ENCODE peak calls at places on chromosomes 4 and X, in ten cellular contexts. Z is cardiac muscle cell, N is endodermal cell, L is K562, I is AG04450, P is WTC11, R is upper lobe of right lung, T is WERI-Rb-1, O is A549, W is adrenal gland. X is an unnamed sample.

GRCh38 chr4:105474110-105474518 is 252 bp upstream of the PPA2 start:
- DNase-seq in Z (peak), N (no peak), L (no peak), I (peak), P (peak), R (peak), T (no peak), O (no peak), W (peak), X (no peak)

GRCh38 chrX:114450911-114451310 is 133.0 kb upstream of the HTR2C start:
- DNase-seq in Z (no peak), N (no peak), L (no peak), I (no peak), P (no peak), R (no peak), T (no peak), O (no peak), W (no peak), X (no peak)

GRCh38 chr4:84479663-84480062 is 19.4 kb downstream of the NKX6-1 start:
- DNase-seq in Z (no peak), N (no peak), L (no peak), I (no peak), P (peak), R (no peak), T (peak), O (no peak), W (no peak), X (no peak)

GRCh38 chr4:139774759-139775487 is 109.3 kb downstream of the MGST2 start:
- DNase-seq in Z (no peak), N (peak), L (no peak), I (no peak), P (no peak), R (no peak), T (no peak), O (no peak), W (no peak), X (no peak)

GRCh38 chr4:61540944-61541343 is 340.8 kb downstream of the ADGRL3 start:
- DNase-seq in Z (no peak), N (peak), L (no peak), I (no peak), P (no peak), R (no peak), T (no peak), O (peak), W (no peak), X (no peak)

GRCh38 chrX:25523574-25523973 is 507.8 kb upstream of the ARX start:
- DNase-seq in Z (peak), N (peak), L (peak), I (no peak), P (peak), R (no peak), T (peak), O (peak), W (peak), X (peak)

GRCh38 chr4:55791666-55792065 is 27.9 kb upstream of the EXOC1L start:
- DNase-seq in Z (peak), N (no peak), L (no peak), I (no peak), P (no peak), R (no peak), T (no peak), O (no peak), W (no peak), X (no peak)

GRCh38 chrX:47628980-47629379 is 750 bp downstream of the CFP start:
- DNase-seq in Z (no peak), N (peak), L (peak), I (no peak), P (peak), R (no peak), T (no peak), O (no peak), W (no peak), X (no peak)

GRCh38 chr4:119209077-119209476 is 3.4 kb upstream of the USP53 start:
- DNase-seq in Z (peak), N (no peak), L (peak), I (peak), P (no peak), R (no peak), T (no peak), O (peak), W (no peak), X (peak)

GRCh38 chrX:120617996-120618630 is 11.7 kb downstream of the C1GALT1C1 start:
- DNase-seq in Z (no peak), N (no peak), L (no peak), I (no peak), P (no peak), R (no peak), T (no peak), O (no peak), W (no peak), X (no peak)

GRCh38 chrX:152632445-152633097 is 5.1 kb upstream of the GABRQ start:
- DNase-seq in Z (peak), N (peak), L (peak), I (peak), P (peak), R (no peak), T (peak), O (peak), W (peak), X (no peak)
- TF ChIP-seq CTCF in Z (peak), N (peak), L (peak), I (peak), P (peak), R (peak), T (peak), O (peak), W (peak), X (peak)

GRCh38 chr4:142850478-142850877 is 4.4 kb upstream of the INPP4B start:
- DNase-seq in Z (peak), N (no peak), L (no peak), I (no peak), P (no peak), R (no peak), T (peak), O (peak), W (no peak), X (no peak)
- TF ChIP-seq CTCF in Z (peak), N (peak), L (no peak), I (peak), P (peak), R (no peak), T (peak), O (no peak), W (no peak), X (no peak)

GRCh38 chrX:17519349-17519748 is 144.3 kb downstream of the NHS start:
- DNase-seq in Z (peak), N (no peak), L (no peak), I (no peak), P (no peak), R (no peak), T (no peak), O (no peak), W (peak), X (no peak)

GRCh38 chrX:17525762-17526555 is 151.0 kb downstream of the NHS start:
- DNase-seq in Z (peak), N (no peak), L (no peak), I (peak), P (no peak), R (no peak), T (no peak), O (no peak), W (no peak), X (no peak)

GRCh38 chrX:17520206-17520605 is 145.2 kb downstream of the NHS start:
- DNase-seq in Z (no peak), N (no peak), L (no peak), I (no peak), P (no peak), R (no peak), T (no peak), O (no peak), W (no peak), X (no peak)

GRCh38 chrX:17525266-17525665 is 150.3 kb downstream of the NHS start:
- DNase-seq in Z (no peak), N (no peak), L (no peak), I (no peak), P (no peak), R (no peak), T (no peak), O (no peak), W (no peak), X (no peak)

GRCh38 chrX:17521871-17522693 is 147.1 kb downstream of the NHS start:
- DNase-seq in Z (peak), N (peak), L (peak), I (no peak), P (peak), R (no peak), T (no peak), O (peak), W (no peak), X (no peak)
- TF ChIP-seq CTCF in Z (no peak), N (no peak), L (no peak), I (no peak), P (no peak), R (no peak), T (no peak), O (no peak), W (no peak), X (no peak)

GRCh38 chr4:152369903-152370296 is 166.0 kb downstream of the FBXW7 start:
- DNase-seq in Z (no peak), N (no peak), L (no peak), I (no peak), P (no peak), R (no peak), T (no peak), O (no peak), W (no peak), X (no peak)
- TF ChIP-seq CTCF in Z (peak), N (peak), L (no peak), I (peak), P (no peak), R (peak), T (no peak), O (peak), W (peak), X (no peak)

DNA sequence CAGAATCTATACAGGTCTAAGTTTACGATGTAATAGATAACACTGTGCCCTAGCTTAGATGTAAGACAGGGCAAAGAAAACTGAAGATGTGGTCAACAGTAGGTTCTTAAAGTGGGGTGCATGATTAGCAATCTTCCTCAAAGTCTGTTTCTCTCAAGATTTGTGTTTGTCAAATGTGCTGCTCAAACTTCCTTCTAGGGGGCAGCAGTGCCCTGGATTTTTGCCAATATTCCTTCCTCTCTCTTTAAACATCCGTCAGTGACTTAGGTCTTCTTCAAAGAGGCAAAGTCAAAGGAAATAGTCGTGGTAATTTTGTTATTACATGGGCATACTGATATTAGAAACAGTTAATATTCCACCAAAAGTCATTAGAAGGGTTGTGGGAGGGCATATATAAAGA is 4.2 kb upstream of the PDHA2 start:
- DNase-seq in Z (peak), N (peak), L (peak), I (no peak), P (peak), R (no peak), T (peak), O (peak), W (no peak), X (no peak)
- TF ChIP-seq CTCF in Z (peak), N (peak), L (peak), I (no peak), P (no peak), R (peak), T (peak), O (no peak), W (no peak), X (no peak)

GRCh38 chrX:154987940-154988339 is 34.6 kb downstream of the F8 start:
- DNase-seq in Z (no peak), N (no peak), L (no peak), I (no peak), P (no peak), R (no peak), T (no peak), O (no peak), W (no peak), X (no peak)

GRCh38 chrX:154988719-154989118 is 33.8 kb downstream of the F8 start:
- DNase-seq in Z (no peak), N (no peak), L (no peak), I (no peak), P (no peak), R (no peak), T (no peak), O (no peak), W (no peak), X (no peak)

GRCh38 chrX:154991039-154991438 is 31.5 kb downstream of the F8 start:
- DNase-seq in Z (no peak), N (no peak), L (no peak), I (no peak), P (no peak), R (no peak), T (no peak), O (no peak), W (no peak), X (peak)

GRCh38 chrX:154990496-154990895 is 32.0 kb downstream of the F8 start:
- DNase-seq in Z (no peak), N (no peak), L (no peak), I (no peak), P (no peak), R (no peak), T (no peak), O (no peak), W (no peak), X (no peak)

DNA sequence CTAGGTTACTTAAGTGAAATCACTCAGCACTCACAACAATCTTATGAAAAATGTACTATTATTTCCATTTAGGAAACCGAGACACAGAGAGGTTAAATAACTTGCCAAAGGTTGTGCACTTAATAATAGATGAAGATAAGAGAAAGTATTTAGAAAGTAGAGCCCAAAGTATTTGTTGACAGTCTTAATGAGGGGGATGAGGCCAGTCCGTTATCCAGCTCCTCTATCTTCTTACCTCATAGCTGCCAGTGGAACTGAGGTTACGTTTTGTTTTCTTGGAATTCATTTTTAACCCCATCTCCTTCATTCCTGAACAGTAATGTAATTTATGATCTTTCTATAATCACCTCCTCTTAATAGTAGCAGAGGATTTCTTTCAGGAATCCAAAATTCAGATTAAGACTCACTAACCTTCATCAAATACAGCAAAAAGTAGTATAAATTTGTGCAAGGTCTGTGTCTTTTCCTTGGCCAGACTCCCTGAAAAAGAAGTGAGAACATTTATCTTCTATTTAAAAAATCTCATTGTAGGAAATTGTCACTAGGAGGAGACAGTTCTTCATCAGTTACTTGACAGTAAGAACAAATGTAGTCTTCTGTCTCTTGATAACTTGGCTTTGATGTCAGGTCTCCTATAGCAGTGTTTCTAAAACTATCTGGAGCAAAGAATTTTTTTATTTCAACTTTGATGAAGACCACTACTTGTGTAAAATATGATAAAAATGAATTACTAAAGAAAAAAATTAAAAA is 35.5 kb downstream of the F8 start:
- DNase-seq in Z (peak), N (no peak), L (no peak), I (no peak), P (no peak), R (no peak), T (no peak), O (peak), W (no peak), X (no peak)
- TF ChIP-seq CTCF in Z (no peak), N (no peak), L (no peak), I (no peak), P (no peak), R (no peak), T (no peak), O (peak), W (no peak), X (peak)

DNA sequence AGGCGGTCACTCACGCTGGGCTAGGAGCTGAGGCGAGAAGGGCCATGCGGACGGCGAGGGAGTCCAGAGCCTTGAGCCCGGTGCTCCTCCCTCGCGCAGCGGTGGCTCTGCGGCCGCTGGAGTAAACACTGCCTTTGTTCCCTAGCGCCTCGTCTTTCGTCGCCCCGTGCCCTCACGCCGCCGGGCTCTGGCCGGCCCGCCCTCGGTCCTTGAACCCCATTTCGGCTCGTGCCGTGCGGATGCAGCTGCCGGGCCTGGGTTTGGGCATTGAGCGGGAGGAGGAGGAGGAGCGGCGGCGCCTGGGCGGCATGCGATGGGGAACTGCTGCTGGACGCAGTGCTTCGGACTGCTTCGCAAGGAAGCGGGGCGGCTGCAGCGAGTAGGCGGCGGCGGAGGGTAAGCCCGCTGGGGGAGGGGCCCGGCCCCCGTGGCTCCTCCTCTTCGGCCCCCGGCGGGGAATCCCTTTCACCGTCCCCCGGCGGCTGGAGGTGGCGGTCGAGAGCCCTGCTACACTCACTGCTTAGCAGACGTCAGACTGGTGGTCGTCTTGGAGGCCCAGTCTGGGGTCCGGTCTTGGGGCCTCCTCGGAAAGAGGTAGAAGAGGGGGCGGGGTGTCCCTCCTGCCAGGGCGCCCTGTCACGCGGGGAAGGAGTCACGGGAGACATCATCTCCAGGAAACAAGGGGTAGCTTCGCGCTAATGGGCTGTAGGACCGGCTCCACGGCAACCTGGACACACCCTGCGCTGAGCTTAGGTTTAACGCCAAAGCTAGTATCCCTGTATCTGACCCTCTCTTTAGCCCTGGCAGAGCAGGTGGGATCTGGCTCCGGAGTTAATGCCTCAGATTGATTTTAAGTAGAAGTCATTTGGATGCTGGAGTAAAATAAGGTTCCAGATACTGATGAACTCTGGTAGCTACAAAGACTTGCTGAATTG is at the start of gene AP1AR:
- DNase-seq in Z (peak), N (peak), L (peak), I (no peak), P (peak), R (peak), T (peak), O (peak), W (peak), X (peak)
- TF ChIP-seq CTCF in Z (peak), N (peak), L (peak), I (peak), P (no peak), R (peak), T (peak), O (no peak), W (no peak), X (peak)

GRCh38 chrX:74784629-74785028 is 140.6 kb downstream of the NEXMIF start:
- DNase-seq in Z (no peak), N (no peak), L (no peak), I (no peak), P (no peak), R (no peak), T (no peak), O (no peak), W (no peak), X (no peak)

DNA sequence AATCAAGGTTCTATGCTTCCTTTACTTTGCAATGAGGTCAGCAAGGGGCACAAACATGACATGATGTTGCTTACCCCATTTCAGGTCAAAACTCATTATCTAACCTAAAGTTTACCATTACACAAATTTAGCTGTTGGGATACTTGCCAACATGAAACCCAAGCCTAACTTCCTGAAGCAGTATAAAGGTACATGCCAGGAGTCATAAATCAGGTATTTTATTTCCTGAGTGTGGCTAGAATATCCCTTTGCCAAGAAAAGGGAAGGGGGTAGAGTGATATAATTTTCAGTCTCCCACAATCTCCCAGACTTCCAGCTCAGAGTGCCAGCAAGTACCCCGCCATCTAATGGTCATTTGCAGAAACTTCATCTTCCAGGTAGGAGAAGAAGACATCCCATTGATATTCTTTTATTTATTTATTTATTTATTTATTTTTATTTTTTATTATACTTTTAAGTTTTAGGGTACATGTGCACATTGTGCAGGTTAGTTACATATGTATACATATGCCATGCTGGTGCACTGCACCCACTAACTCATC is 136.6 kb downstream of the NEXMIF start:
- DNase-seq in Z (no peak), N (no peak), L (peak), I (no peak), P (no peak), R (no peak), T (no peak), O (peak), W (no peak), X (no peak)
- TF ChIP-seq CTCF in Z (no peak), N (peak), L (no peak), I (no peak), P (no peak), R (no peak), T (no peak), O (no peak), W (no peak), X (no peak)